ENCODE peak calls at places on chromosomes 3 and 15, in nine cellular contexts. D is mesenteric fat pad; M is GM23338; V is GM12878; O is skeletal muscle cell; B is stimulated activated CD4-positive, alpha-beta T cell treated with anti-CD3 and anti-CD28 coated beads, Interleukin-4, amount 100 ng/mL, for 4 hours; C is colonic mucosa; X is T-helper 1 cell; T is ecto neural progenitor cell. R is an unnamed sample.

GRCh38 chr3:151460240-151460639 is 621 bp downstream of the IGSF10 start:
- DNase-seq in D (no peak), M (no peak), V (no peak), O (peak), B (no peak), C (no peak), X (no peak), T (no peak), R (no peak)

GRCh38 chr3:52534281-52535183 is 875 bp upstream of the NT5DC2 start:
- DNase-seq in D (no peak), M (peak), V (no peak), O (no peak), B (no peak), C (peak), X (no peak), T (peak), R (no peak)

GRCh38 chr3:174716956-174717355 is 142.2 kb upstream of the NAALADL2 start:
- DNase-seq in D (no peak), M (no peak), V (no peak), O (no peak), B (no peak), C (no peak), X (no peak), T (no peak), R (no peak)

GRCh38 chr15:55998478-55998877 is 5.1 kb upstream of the NEDD4 start:
- DNase-seq in D (no peak), M (no peak), V (no peak), O (no peak), B (no peak), C (no peak), X (no peak), T (no peak), R (no peak)

GRCh38 chr3:169764164-169764452 is 752 bp downstream of the TERC start:
- DNase-seq in D (no peak), M (no peak), V (peak), O (no peak), B (no peak), C (no peak), X (no peak), T (no peak), R (no peak)

GRCh38 chr15:80832676-80833075 is 53.5 kb downstream of the CEMIP start:
- DNase-seq in D (peak), M (no peak), V (no peak), O (no peak), B (no peak), C (no peak), X (no peak), T (no peak), R (no peak)

GRCh38 chr3:47989981-47990440 is 26.2 kb downstream of the MAP4 start:
- DNase-seq in D (no peak), M (peak), V (peak), O (peak), B (peak), C (peak), X (peak), T (peak), R (peak)

GRCh38 chr3:112013058-112013783 is 14.5 kb downstream of the TAGLN3 start:
- DNase-seq in D (no peak), M (peak), V (no peak), O (peak), B (peak), C (peak), X (peak), T (peak), R (peak)

GRCh38 chr3:196708467-196708866 is 3.6 kb downstream of the CEP19 start:
- DNase-seq in D (no peak), M (no peak), V (no peak), O (no peak), B (no peak), C (no peak), X (no peak), T (no peak), R (no peak)

GRCh38 chr3:17640466-17640865 is 102.0 kb downstream of the TBC1D5 start:
- DNase-seq in D (no peak), M (no peak), V (no peak), O (no peak), B (no peak), C (no peak), X (no peak), T (no peak), R (no peak)

GRCh38 chr3:188656196-188656982 is 502.4 kb downstream of the LPP start:
- DNase-seq in D (no peak), M (no peak), V (no peak), O (peak), B (no peak), C (no peak), X (no peak), T (no peak), R (no peak)

GRCh38 chr3:149657458-149657795 is 398 bp downstream of the WWTR1 start:
- DNase-seq in D (no peak), M (peak), V (no peak), O (no peak), B (no peak), C (peak), X (no peak), T (no peak), R (no peak)

GRCh38 chr3:64143399-64144130 is 81.7 kb downstream of the PRICKLE2 start:
- DNase-seq in D (no peak), M (no peak), V (no peak), O (peak), B (no peak), C (no peak), X (no peak), T (no peak), R (no peak)

GRCh38 chr3:169984287-169984686 is 17.7 kb downstream of the SEC62 start:
- DNase-seq in D (no peak), M (no peak), V (no peak), O (no peak), B (no peak), C (no peak), X (no peak), T (no peak), R (no peak)

GRCh38 chr3:29612536-29612935 is 331.7 kb downstream of the RBMS3 start:
- DNase-seq in D (no peak), M (no peak), V (no peak), O (no peak), B (no peak), C (no peak), X (no peak), T (no peak), R (no peak)

GRCh38 chr15:91158415-91159394 is 58.6 kb downstream of the SV2B start:
- DNase-seq in D (no peak), M (no peak), V (no peak), O (no peak), B (no peak), C (no peak), X (no peak), T (no peak), R (no peak)

GRCh38 chr3:194141415-194142155 is 5.6 kb downstream of the HES1 start:
- DNase-seq in D (peak), M (peak), V (no peak), O (peak), B (peak), C (peak), X (no peak), T (peak), R (no peak)

GRCh38 chr3:61108247-61109019 is 142.8 kb downstream of the FHIT start:
- DNase-seq in D (no peak), M (no peak), V (no peak), O (no peak), B (no peak), C (no peak), X (no peak), T (no peak), R (no peak)

GRCh38 chr3:155313303-155313702 is 19.8 kb upstream of the STRIT1 start:
- DNase-seq in D (no peak), M (no peak), V (no peak), O (no peak), B (no peak), C (no peak), X (no peak), T (no peak), R (peak)

GRCh38 chr15:70436428-70436827 is 326.9 kb downstream of the UACA start:
- DNase-seq in D (no peak), M (no peak), V (peak), O (no peak), B (no peak), C (no peak), X (no peak), T (no peak), R (no peak)

GRCh38 chr15:52349062-52349700 is 53.6 kb upstream of the MYO5C start:
- DNase-seq in D (no peak), M (no peak), V (no peak), O (no peak), B (no peak), C (no peak), X (no peak), T (no peak), R (no peak)

GRCh38 chr3:188584162-188584529 is 430.2 kb downstream of the LPP start:
- DNase-seq in D (no peak), M (peak), V (no peak), O (peak), B (peak), C (no peak), X (no peak), T (no peak), R (no peak)

GRCh38 chr15:99452010-99452409 is 113.8 kb upstream of the MEF2A start:
- DNase-seq in D (peak), M (no peak), V (no peak), O (no peak), B (no peak), C (peak), X (no peak), T (no peak), R (no peak)

GRCh38 chr3:146524961-146525360 is 19.4 kb downstream of the PLSCR1 start:
- DNase-seq in D (no peak), M (no peak), V (no peak), O (no peak), B (no peak), C (no peak), X (no peak), T (no peak), R (no peak)